ENCODE peak calls at places on chromosomes 6 and 20, in ten cellular contexts. C is heart left ventricle, B is hepatocyte, Z is esophagus squamous epithelium, R is heart right ventricle, H is endodermal cell, W is cardiac muscle cell, A is A549, X is lower lobe of right lung, E is choroid plexus epithelial cell. V is an unnamed sample.

GRCh38 chr6:129525055-129525454 is 184.9 kb downstream of the ARHGAP18 start:
- DNase-seq in R (no peak), C (no peak), Z (no peak), X (no peak), E (peak; percentile 53), A (no peak), H (no peak), B (no peak), W (no peak), V (no peak)

GRCh38 chr6:151060096-151060741 is 179.5 kb upstream of the AKAP12 start:
- DNase-seq in W (peak; percentile 74), R (no peak), H (no peak), Z (no peak), B (peak; percentile 57), C (no peak), E (peak; percentile 92), X (no peak), A (peak; percentile 95), V (no peak)

GRCh38 chr6:106085984-106086832 is at the start of gene PRDM1:
- DNase-seq in H (peak; percentile 94), W (peak; percentile 45), R (peak; percentile 72), B (peak; percentile 91), A (peak; percentile 89), X (peak; percentile 94), E (peak; percentile 61), C (peak; percentile 89), Z (peak; percentile 56), V (peak; percentile 89)

GRCh38 chr20:55693646-55694045 is 311.7 kb downstream of the CBLN4 start:
- DNase-seq in C (no peak), B (peak; percentile 21), R (no peak), Z (no peak), H (no peak), W (no peak), E (no peak), X (no peak), A (no peak), V (no peak)

GRCh38 chr6:111686249-111686997 is 80.7 kb upstream of the TRAF3IP2 start:
- DNase-seq in B (no peak), C (peak; percentile 63), W (no peak), R (no peak), X (no peak), Z (no peak), H (no peak), A (no peak), E (peak; percentile 45), V (no peak)

GRCh38 chr6:149259753-149260152 is 57.8 kb upstream of the TAB2 start:
- DNase-seq in A (no peak), B (no peak), X (peak; percentile 65), H (no peak), R (peak; percentile 22), E (no peak), W (no peak), C (no peak), Z (no peak), V (no peak)

GRCh38 chr6:20790032-20790791 is 256.0 kb downstream of the CDKAL1 start:
- DNase-seq in B (no peak), Z (no peak), E (peak; percentile 30), R (no peak), W (no peak), X (no peak), H (peak; percentile 53), C (no peak), A (no peak), V (no peak)

GRCh38 chr6:163355471-163355991 is 59.0 kb upstream of the QKI start:
- DNase-seq in E (peak; percentile 76), X (peak; percentile 75), H (no peak), W (peak; percentile 83), C (peak; percentile 87), Z (no peak), B (no peak), A (no peak), R (peak; percentile 85), V (peak; percentile 11)

GRCh38 chr6:165884813-165885765 is 222.0 kb upstream of the PDE10A start:
- DNase-seq in W (peak; percentile 86), R (peak; percentile 77), X (peak; percentile 77), A (peak; percentile 69), B (peak; percentile 89), Z (no peak), C (peak; percentile 86), H (peak; percentile 96), E (peak; percentile 84), V (peak; percentile 85)

GRCh38 chr6:49423817-49424216 is 39.2 kb downstream of the MMUT start:
- DNase-seq in B (peak; percentile 8), W (peak; percentile 53), Z (no peak), A (peak; percentile 4), R (no peak), X (no peak), H (no peak), C (no peak), E (peak; percentile 33), V (no peak)

GRCh38 chr6:133804263-133804662 is 84.7 kb upstream of the TCF21 start:
- DNase-seq in B (no peak), H (no peak), R (peak; percentile 12), E (peak; percentile 49), C (no peak), Z (no peak), W (peak; percentile 88), A (no peak), X (no peak), V (no peak)

GRCh38 chr20:51076841-51077543 is 54.1 kb upstream of the KCNG1 start:
- DNase-seq in Z (no peak), A (no peak), E (no peak), H (peak; percentile 43), R (no peak), X (no peak), C (no peak), W (no peak), B (no peak), V (no peak)

GRCh38 chr20:23920936-23921335 is 41.4 kb upstream of the CST5 start:
- DNase-seq in A (no peak), H (no peak), W (no peak), Z (no peak), B (peak; percentile 2), C (no peak), R (no peak), E (no peak), X (no peak), V (no peak)

GRCh38 chr20:1296922-1297321 is 30.8 kb downstream of the SNPH start:
- DNase-seq in Z (no peak), X (no peak), E (no peak), B (no peak), C (no peak), R (no peak), H (no peak), A (no peak), W (no peak), V (no peak)

GRCh38 chr6:48560408-48560807 is 449.4 kb upstream of the PTCHD4 start:
- DNase-seq in B (peak; percentile 16), C (no peak), Z (no peak), R (no peak), E (peak; percentile 74), X (no peak), W (peak; percentile 48), A (no peak), H (no peak), V (peak; percentile 11)

GRCh38 chr6:48834706-48835105 is 628.3 kb downstream of the MMUT start:
- DNase-seq in E (peak; percentile 39), W (peak; percentile 24), Z (no peak), A (no peak), C (no peak), B (no peak), R (no peak), H (no peak), X (no peak), V (no peak)

GRCh38 chr20:20864346-20865096 is 152.1 kb upstream of the RALGAPA2 start:
- DNase-seq in X (no peak), R (no peak), E (peak; percentile 6), B (peak; percentile 46), A (peak; percentile 50), W (peak; percentile 6), Z (no peak), C (no peak), H (no peak), V (no peak)
- TF ChIP-seq CTCF in X (no peak), R (peak; percentile 38), E (peak; percentile 13), B (peak; percentile 56), A (peak; percentile 38), W (no peak), Z (no peak), C (no peak), H (peak; percentile 81), V (no peak)

GRCh38 chr20:6767166-6767535 is 335 bp upstream of the BMP2 start:
- DNase-seq in W (no peak), R (no peak), E (peak; percentile 22), X (no peak), H (peak; percentile 82), C (no peak), B (no peak), Z (no peak), A (no peak), V (no peak)
- TF ChIP-seq CTCF in W (no peak), R (no peak), E (no peak), X (no peak), H (no peak), C (no peak), B (no peak), Z (no peak), A (no peak), V (no peak)

DNA sequence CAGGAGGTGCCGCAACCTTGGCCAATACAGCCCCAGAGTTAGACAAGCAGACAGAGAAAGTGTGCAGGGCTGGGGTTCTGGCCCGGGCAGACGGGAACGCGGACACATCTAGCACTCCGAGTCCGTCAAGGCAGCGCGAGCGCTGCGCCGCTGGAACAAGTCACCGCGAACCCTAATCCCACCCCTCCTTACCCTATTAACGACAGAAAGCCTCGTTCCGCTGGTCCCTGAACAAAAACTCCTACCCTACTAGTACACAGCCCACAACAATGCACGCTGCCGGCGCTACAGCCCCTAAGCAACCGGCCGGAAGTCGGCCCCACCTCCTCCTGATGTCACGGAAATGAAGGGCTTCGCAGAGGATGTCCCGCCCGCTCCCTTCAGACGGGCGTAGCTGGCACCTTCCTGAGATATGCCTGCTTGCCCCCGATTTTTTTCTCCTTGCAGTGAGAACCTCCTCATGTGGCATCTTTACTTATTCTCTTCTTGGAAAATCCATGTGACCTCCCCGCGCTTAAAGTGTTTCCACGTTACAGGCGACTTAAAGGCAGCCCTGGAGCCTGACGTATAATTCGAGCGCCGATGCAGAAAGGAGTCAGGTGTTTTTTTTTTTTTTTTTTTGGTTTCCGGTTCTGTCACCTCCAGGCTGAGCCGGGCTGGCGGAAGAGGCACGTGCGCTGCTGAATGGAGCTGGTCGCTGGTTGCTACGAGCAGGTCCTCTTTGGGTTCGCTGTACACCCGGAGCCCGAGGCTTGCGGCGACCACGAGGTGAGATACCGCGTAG is at the start of the genes C6orf52 and PAK1IP1:
- DNase-seq in E (peak; percentile 95), R (peak; percentile 95), B (peak; percentile 95), X (peak; percentile 96), H (peak; percentile 96), W (peak; percentile 95), Z (peak; percentile 78), C (peak; percentile 94), A (peak; percentile 91), V (peak; percentile 81)
- TF ChIP-seq CTCF in E (peak; percentile 7), R (no peak), B (no peak), X (no peak), H (no peak), W (no peak), Z (peak; percentile 10), C (no peak), A (no peak), V (no peak)

GRCh38 chr20:53623454-53624206 is 30.0 kb upstream of the ZNF217 start:
- DNase-seq in Z (no peak), A (peak; percentile 88), H (peak; percentile 86), X (no peak), B (peak; percentile 84), W (peak; percentile 82), C (no peak), E (peak; percentile 90), R (peak; percentile 73), V (peak; percentile 71)
- TF ChIP-seq CTCF in Z (no peak), A (peak; percentile 24), H (no peak), X (peak; percentile 10), B (peak; percentile 15), W (peak; percentile 17), C (no peak), E (peak; percentile 27), R (peak; percentile 16), V (no peak)

GRCh38 chr20:57813870-57814269 is 104.1 kb upstream of the PMEPA1 start:
- DNase-seq in W (no peak), B (no peak), Z (no peak), E (no peak), C (no peak), H (no peak), A (no peak), R (no peak), X (no peak), V (no peak)
- TF ChIP-seq CTCF in W (no peak), B (no peak), Z (no peak), E (no peak), C (no peak), H (no peak), A (no peak), R (no peak), X (no peak), V (no peak)